ENCODE peak calls at places on chromosomes 12 and 14, in nine cellular contexts. V, B, Q, X, Z, U, F, J and K are unnamed samples. For H3K36me3, the result is how much of the 10 kb centered on the place peaks cover.

GRCh38 chr12:117043598-117043901 is 55.7 kb downstream of the TESC start:
- DNase-seq in Z (no peak), F (no peak), Q (no peak), J (no peak), B (no peak), U (no peak), V (no peak), X (no peak), K (no peak)

GRCh38 chr14:95504135-95505029 is 12.1 kb downstream of the SYNE3 start:
- DNase-seq in X (no peak), F (no peak), J (no peak), U (no peak), B (no peak), Z (no peak), Q (peak), V (no peak), K (peak)

GRCh38 chr14:94313991-94314655 is 9.0 kb downstream of the SERPINA6 start:
- DNase-seq in U (no peak), X (no peak), J (peak), Z (no peak), F (peak), Q (peak), B (no peak), V (no peak), K (peak)

GRCh38 chr14:95320076-95320895 is 578 bp upstream of the CLMN start:
- DNase-seq in X (peak), Q (no peak), V (peak), U (no peak), J (peak), F (no peak), Z (peak), B (no peak), K (no peak)

GRCh38 chr12:99711246-99711645 is 63.7 kb downstream of the GARIN6 start:
- DNase-seq in U (no peak), B (no peak), X (no peak), Z (no peak), Q (no peak), F (no peak), J (no peak), V (no peak), K (no peak)

GRCh38 chr14:51652168-51653095 is 722 bp downstream of the FRMD6 start:
- DNase-seq in V (peak), Z (no peak), Q (peak), X (peak), F (peak), B (peak), J (no peak), U (peak), K (peak)

GRCh38 chr12:1629338-1630080 is 478 bp downstream of the WNT5B start:
- DNase-seq in Q (no peak), V (no peak), B (peak), Z (peak), U (no peak), X (peak), J (no peak), F (no peak), K (no peak)

GRCh38 chr12:11718768-11719253 is 69.3 kb downstream of the ETV6 start:
- DNase-seq in F (no peak), Z (no peak), Q (peak), X (no peak), V (no peak), U (no peak), J (no peak), B (no peak), K (peak)

GRCh38 chr12:12467222-12467621 is 95.4 kb downstream of the DUSP16 start:
- DNase-seq in B (no peak), V (no peak), F (no peak), Q (no peak), J (no peak), U (no peak), Z (no peak), X (no peak), K (no peak)

GRCh38 chr14:80954771-80955299 is 586 bp upstream of the TSHR start:
- DNase-seq in X (peak), V (peak), B (peak), Q (peak), Z (peak), U (peak), F (peak), J (peak), K (peak)

GRCh38 chr14:97771340-97772045 is 974.3 kb downstream of the VRK1 start:
- DNase-seq in V (no peak), B (no peak), U (no peak), X (no peak), F (no peak), Z (no peak), Q (peak), J (no peak), K (peak)

GRCh38 chr14:97584528-97584927 is 787.3 kb downstream of the VRK1 start:
- DNase-seq in V (no peak), B (no peak), U (no peak), Q (no peak), Z (no peak), J (no peak), X (no peak), F (no peak), K (no peak)

GRCh38 chr14:35553808-35554207 is 19.8 kb downstream of the INSM2 start:
- DNase-seq in J (no peak), B (no peak), V (no peak), U (no peak), X (no peak), Q (peak), Z (no peak), F (no peak), K (no peak)

GRCh38 chr12:27112891-27113290 is 30.5 kb upstream of the C12orf71 start:
- DNase-seq in F (no peak), Q (no peak), V (no peak), X (no peak), B (no peak), U (no peak), J (no peak), Z (no peak), K (no peak)

GRCh38 chr12:132572106-132572505 is 38.3 kb downstream of the LRCOL1 start:
- DNase-seq in B (no peak), Z (no peak), F (no peak), X (no peak), U (no peak), Q (no peak), J (no peak), V (no peak), K (no peak)

GRCh38 chr14:33432407-33433023 is 493.8 kb downstream of the NPAS3 start:
- DNase-seq in F (no peak), U (no peak), B (no peak), J (no peak), X (no peak), Q (peak), V (no peak), Z (no peak), K (peak)

GRCh38 chr12:82437744-82438143 is 79.4 kb downstream of the METTL25 start:
- DNase-seq in J (no peak), B (no peak), V (no peak), X (no peak), F (no peak), Z (no peak), U (no peak), Q (no peak), K (no peak)

GRCh38 chr14:50947446-50947845 is 3.2 kb upstream of the PYGL start:
- DNase-seq in F (no peak), U (no peak), Q (peak), X (no peak), J (no peak), Z (no peak), B (no peak), V (no peak), K (no peak)

GRCh38 chr14:92633724-92634123 is 114.7 kb downstream of the LGMN start:
- DNase-seq in Z (no peak), B (no peak), J (no peak), V (no peak), Q (peak), F (no peak), X (no peak), U (no peak), K (no peak)

GRCh38 chr14:105477659-105478623 is 3.3 kb downstream of the CRIP2 start:
- DNase-seq in Z (peak), U (peak), J (no peak), F (no peak), B (peak), V (peak), X (no peak), Q (no peak), K (no peak)

GRCh38 chr14:40674503-40674902 is 932.2 kb upstream of the LRFN5 start:
- DNase-seq in X (no peak), Z (no peak), U (no peak), Q (no peak), J (no peak), F (no peak), B (no peak), V (no peak), K (no peak)

GRCh38 chr12:94134226-94134795 is 14.1 kb upstream of the PLXNC1 start:
- DNase-seq in F (no peak), B (no peak), Z (no peak), U (no peak), X (no peak), V (no peak), J (no peak), Q (peak), K (no peak)

GRCh38 chr12:128797119-128798118 is 26.3 kb downstream of the SLC15A4 start:
- DNase-seq in Q (no peak), B (no peak), Z (no peak), V (no peak), U (no peak), F (no peak), X (no peak), J (no peak), K (no peak)

GRCh38 chr12:13347241-13348043 is 150.9 kb downstream of the EMP1 start:
- DNase-seq in J (peak), F (no peak), Z (no peak), X (no peak), Q (peak), V (no peak), U (no peak), B (no peak), K (peak)

GRCh38 chr14:103281496-103282231 is 52.4 kb upstream of the EIF5 start:
- DNase-seq in X (peak), U (no peak), Q (peak), V (no peak), Z (no peak), F (peak), B (no peak), J (peak), K (peak)

GRCh38 chr12:89236748-89237428 is 115.4 kb downstream of the DUSP6 start:
- DNase-seq in B (no peak), Q (peak), X (no peak), V (no peak), U (no peak), J (no peak), F (no peak), Z (no peak), K (no peak)

GRCh38 chr12:126093911-126094310 is 1028.7 kb downstream of the AACS start:
- DNase-seq in Q (peak), U (no peak), F (no peak), J (no peak), B (no peak), V (no peak), Z (no peak), X (no peak), K (no peak)

GRCh38 chr14:37232907-37233481 is 35.3 kb downstream of the MIPOL1 start:
- DNase-seq in J (no peak), U (no peak), X (no peak), Q (peak), Z (no peak), B (no peak), V (no peak), F (no peak), K (no peak)

GRCh38 chr12:22121224-22121623 is 75.2 kb downstream of the CMAS start:
- DNase-seq in U (peak), J (no peak), Q (no peak), F (no peak), Z (peak), X (no peak), V (no peak), B (no peak), K (peak)

GRCh38 chr14:74257988-74258704 is 18.9 kb downstream of the VSX2 start:
- DNase-seq in V (no peak), F (no peak), J (peak), X (no peak), U (no peak), B (no peak), Q (no peak), Z (no peak), K (no peak)

GRCh38 chr12:54232790-54233189 is 44.0 kb upstream of the SMUG1 start:
- DNase-seq in Q (peak), U (no peak), B (no peak), V (no peak), F (no peak), J (no peak), Z (no peak), X (no peak), K (no peak)

GRCh38 chr12:49866859-49867579 is 24.1 kb upstream of the BCDIN3D start:
- DNase-seq in V (peak), F (peak), Q (peak), X (peak), J (peak), Z (peak), U (peak), B (peak), K (peak)

GRCh38 chr14:68719634-68720384 is 73.1 kb downstream of the ZFP36L1 start:
- DNase-seq in J (no peak), B (no peak), F (no peak), V (no peak), U (peak), X (no peak), Q (peak), Z (no peak), K (no peak)
- H3K4me3 ChIP-seq in J (no peak), B (no peak), F (no peak), V (no peak), U (no peak), X (no peak), Q (no peak), Z (no peak), K (no peak)

GRCh38 chr12:48671231-48671856 is 10.7 kb downstream of the KANSL2 start:
- DNase-seq in X (no peak), Z (no peak), Q (no peak), V (no peak), U (no peak), J (no peak), B (no peak), F (no peak), K (peak)
- H3K36me3 ChIP-seq in X (under half), Z (under half), Q (under half), V (half or more), U (half or more), J (half or more), B (half or more), F (under half), K (half or more)

DNA sequence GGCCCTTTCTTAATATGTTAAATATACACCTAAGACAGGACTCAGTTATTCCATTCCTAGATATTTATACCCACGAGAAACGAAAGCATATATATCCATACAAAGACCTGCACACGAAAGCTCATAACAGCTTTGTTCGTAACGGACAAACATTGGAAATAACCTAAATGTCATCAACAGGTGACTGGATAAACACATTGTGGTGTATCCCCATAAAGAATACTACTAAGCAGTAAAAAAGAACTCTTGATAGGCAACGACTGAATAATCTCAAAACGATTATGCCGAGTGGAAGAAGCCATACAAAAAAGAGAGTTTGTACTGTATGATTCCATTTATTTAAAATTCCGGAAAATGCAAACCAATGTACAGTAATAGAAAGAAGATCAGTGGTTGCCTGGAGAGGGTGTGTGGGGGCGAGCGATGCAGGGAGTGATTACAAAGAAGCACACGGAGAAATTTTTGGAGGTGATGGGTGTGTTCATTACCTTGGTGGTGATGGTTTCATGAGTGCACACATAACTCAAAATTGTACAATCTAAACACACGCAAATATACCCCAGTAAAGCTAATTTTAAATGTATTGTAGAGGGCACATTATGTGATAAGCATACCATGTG is 1.4 kb upstream of the SCN8A start:
- DNase-seq in Q (no peak), V (no peak), B (no peak), F (no peak), Z (no peak), U (no peak), J (no peak), X (no peak), K (no peak)
- H3K4me3 ChIP-seq in Q (no peak), V (no peak), B (no peak), F (no peak), Z (no peak), U (no peak), J (no peak), X (no peak), K (peak)

DNA sequence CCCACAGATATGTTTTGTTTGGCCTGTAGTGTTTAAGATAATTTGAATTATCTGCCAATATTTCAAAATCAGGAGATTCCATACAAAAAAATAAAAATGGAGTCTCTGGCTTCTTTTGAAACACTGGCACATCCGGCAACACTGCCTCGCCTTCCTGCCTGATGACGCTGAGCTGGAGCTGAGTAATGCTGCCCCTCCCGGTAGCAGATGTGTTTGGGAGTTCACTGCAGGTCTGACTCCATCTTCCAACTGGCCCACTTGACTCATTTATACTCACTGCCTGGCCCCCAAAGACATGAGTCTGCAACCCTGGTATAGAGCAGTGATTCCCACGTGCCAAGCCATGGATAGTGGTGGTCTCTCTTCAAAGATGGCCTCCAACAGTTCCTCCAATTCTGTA is 7.4 kb downstream of the CIT start:
- DNase-seq in V (no peak), Z (no peak), U (no peak), Q (peak), J (peak), F (no peak), X (no peak), B (no peak), K (peak)
- H3K36me3 ChIP-seq in V (under half), Z (under half), U (under half), Q (under half), J (under half), F (under half), X (under half), B (under half), K (half or more)

GRCh38 chr14:101191086-101191881 is 287.8 kb upstream of the RTL1 start:
- DNase-seq in Z (no peak), F (no peak), X (no peak), U (no peak), V (no peak), J (no peak), B (no peak), Q (no peak), K (no peak)

GRCh38 chr14:101187816-101188570 is 284.5 kb upstream of the RTL1 start:
- DNase-seq in U (no peak), B (no peak), J (no peak), V (no peak), Z (no peak), Q (no peak), X (peak), F (no peak), K (no peak)

GRCh38 chr14:101188571-101188915 is 285.0 kb upstream of the RTL1 start:
- DNase-seq in V (no peak), X (peak), Z (no peak), J (no peak), B (no peak), F (no peak), Q (no peak), U (no peak), K (no peak)

GRCh38 chr14:101191882-101192660 is 288.5 kb upstream of the RTL1 start:
- DNase-seq in Z (no peak), B (no peak), Q (no peak), F (no peak), V (no peak), X (no peak), U (no peak), J (no peak), K (no peak)

GRCh38 chr14:101189962-101190560 is 286.5 kb upstream of the RTL1 start:
- DNase-seq in B (no peak), Q (no peak), X (no peak), F (no peak), Z (no peak), J (no peak), U (no peak), V (no peak), K (no peak)
- H3K4me3 ChIP-seq in B (no peak), Q (no peak), X (no peak), F (no peak), Z (no peak), J (no peak), U (no peak), V (no peak), K (no peak)

DNA sequence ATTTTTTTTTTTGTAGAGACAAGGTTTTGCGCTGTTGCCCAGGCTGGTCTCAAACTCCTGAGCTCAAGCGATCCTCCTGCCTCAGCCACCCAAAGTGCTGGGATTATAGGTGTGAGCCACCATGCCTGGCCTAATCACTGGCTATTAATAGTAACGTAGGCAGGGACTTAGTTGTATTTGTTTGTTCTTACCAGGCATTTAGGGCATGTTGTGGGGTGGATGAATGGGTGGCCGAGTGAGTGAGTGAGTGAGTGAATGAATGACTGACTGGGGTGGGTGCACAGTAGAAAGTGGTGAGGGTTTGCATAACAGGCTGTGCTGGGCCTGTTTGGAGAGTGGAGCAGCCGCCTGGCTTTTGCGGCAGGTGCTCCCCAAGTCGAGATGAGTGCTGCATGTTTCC is 87.0 kb downstream of the FOXN4 start:
- DNase-seq in J (no peak), B (no peak), Q (no peak), F (no peak), Z (no peak), V (no peak), U (no peak), X (no peak), K (no peak)
- H3K36me3 ChIP-seq in J (half or more), B (half or more), Q (under half), F (under half), Z (under half), V (half or more), U (under half), X (under half), K (under half)

GRCh38 chr14:76715927-76716200 is 45.4 kb upstream of the VASH1 start:
- DNase-seq in U (no peak), Q (no peak), Z (no peak), B (no peak), X (no peak), F (no peak), J (no peak), V (no peak), K (no peak)
- H3K4me3 ChIP-seq in U (no peak), Q (no peak), Z (no peak), B (no peak), X (no peak), F (no peak), J (no peak), V (peak), K (no peak)

GRCh38 chr14:100293497-100294212 is 12.6 kb downstream of the SLC25A29 start:
- DNase-seq in V (no peak), U (peak), Q (no peak), J (no peak), F (peak), X (no peak), B (no peak), Z (no peak), K (no peak)

GRCh38 chr14:100292776-100293461 is 13.3 kb downstream of the SLC25A29 start:
- DNase-seq in U (peak), J (no peak), X (no peak), V (no peak), F (peak), Z (peak), B (no peak), Q (no peak), K (no peak)

GRCh38 chr14:100290607-100291304 is 15.5 kb downstream of the SLC25A29 start:
- DNase-seq in J (no peak), Q (no peak), X (no peak), B (no peak), F (peak), U (peak), V (no peak), Z (no peak), K (no peak)

GRCh38 chr14:100291305-100292075 is 14.8 kb downstream of the SLC25A29 start:
- DNase-seq in V (no peak), Z (no peak), X (no peak), Q (no peak), U (peak), F (peak), J (no peak), B (no peak), K (no peak)

GRCh38 chr14:100292301-100292775 is 13.9 kb downstream of the SLC25A29 start:
- DNase-seq in Z (peak), Q (no peak), J (no peak), F (no peak), U (peak), V (no peak), X (no peak), B (no peak), K (no peak)
- H3K36me3 ChIP-seq in Z (under half), Q (under half), J (under half), F (under half), U (under half), V (under half), X (under half), B (under half), K (under half)